ENCODE peak calls at places on chromosome 14, in ten cellular contexts. One of them, this sample, is unnamed.

GRCh38 chr14:24941719-24942118 is 108.2 kb downstream of the STXBP6 start:
- DNase-seq in NCI-H1417 treated with DMSO at 0.1 percent for 48 hours: peak; percentile 45
- DNase-seq in iris pigment epithelial cell: no peak
- DNase-seq in stromal cell of bone marrow: no peak
- DNase-seq in NCI-H460: no peak
- DNase-seq in lower leg skin: no peak
- DNase-seq in C1 segment of cervical spinal cord: no peak
- DNase-seq in IMR-90: no peak
- DNase-seq in AG20443: no peak
- DNase-seq in cardiac fibroblast: no peak
- DNase-seq in this sample: no peak

GRCh38 chr14:101622251-101623076 is 61.2 kb downstream of the DIO3 start:
- DNase-seq in cardiac fibroblast: no peak
- DNase-seq in stromal cell of bone marrow: no peak
- DNase-seq in NCI-H1417 treated with DMSO at 0.1 percent for 48 hours: no peak
- DNase-seq in IMR-90: no peak
- DNase-seq in lower leg skin: peak; percentile 68
- DNase-seq in C1 segment of cervical spinal cord: no peak
- DNase-seq in iris pigment epithelial cell: no peak
- DNase-seq in AG20443: peak; percentile 9
- DNase-seq in NCI-H460: no peak
- DNase-seq in this sample: no peak

GRCh38 chr14:85416771-85417170 is 113.2 kb upstream of the FLRT2 start:
- DNase-seq in lower leg skin: no peak
- DNase-seq in IMR-90: peak; percentile 77
- DNase-seq in iris pigment epithelial cell: peak; percentile 96
- DNase-seq in C1 segment of cervical spinal cord: no peak
- DNase-seq in stromal cell of bone marrow: no peak
- DNase-seq in NCI-H1417 treated with DMSO at 0.1 percent for 48 hours: no peak
- DNase-seq in AG20443: peak; percentile 41
- DNase-seq in cardiac fibroblast: peak; percentile 91
- DNase-seq in NCI-H460: peak; percentile 76
- DNase-seq in this sample: no peak

GRCh38 chr14:50822501-50823042 is 8.4 kb downstream of the NIN start:
- DNase-seq in stromal cell of bone marrow: no peak
- DNase-seq in iris pigment epithelial cell: no peak
- DNase-seq in AG20443: no peak
- DNase-seq in NCI-H460: no peak
- DNase-seq in NCI-H1417 treated with DMSO at 0.1 percent for 48 hours: no peak
- DNase-seq in IMR-90: no peak
- DNase-seq in lower leg skin: no peak
- DNase-seq in cardiac fibroblast: peak; percentile 19
- DNase-seq in C1 segment of cervical spinal cord: no peak
- DNase-seq in this sample: no peak

GRCh38 chr14:74512431-74512830 is 18.9 kb downstream of the ISCA2 start:
- DNase-seq in stromal cell of bone marrow: no peak
- DNase-seq in lower leg skin: no peak
- DNase-seq in NCI-H460: no peak
- DNase-seq in C1 segment of cervical spinal cord: no peak
- DNase-seq in IMR-90: no peak
- DNase-seq in cardiac fibroblast: no peak
- DNase-seq in NCI-H1417 treated with DMSO at 0.1 percent for 48 hours: no peak
- DNase-seq in AG20443: no peak
- DNase-seq in iris pigment epithelial cell: no peak
- DNase-seq in this sample: no peak

GRCh38 chr14:71062581-71063303 is 155.5 kb downstream of the PCNX1 start:
- DNase-seq in NCI-H1417 treated with DMSO at 0.1 percent for 48 hours: no peak
- DNase-seq in cardiac fibroblast: peak; percentile 63
- DNase-seq in lower leg skin: no peak
- DNase-seq in iris pigment epithelial cell: peak; percentile 73
- DNase-seq in C1 segment of cervical spinal cord: no peak
- DNase-seq in stromal cell of bone marrow: no peak
- DNase-seq in IMR-90: peak; percentile 45
- DNase-seq in NCI-H460: no peak
- DNase-seq in AG20443: no peak
- DNase-seq in this sample: no peak

GRCh38 chr14:23045419-23046357 is 3.7 kb downstream of the PSMB11 start:
- DNase-seq in IMR-90: no peak
- DNase-seq in stromal cell of bone marrow: no peak
- DNase-seq in C1 segment of cervical spinal cord: no peak
- DNase-seq in iris pigment epithelial cell: no peak
- DNase-seq in NCI-H460: no peak
- DNase-seq in AG20443: no peak
- DNase-seq in NCI-H1417 treated with DMSO at 0.1 percent for 48 hours: no peak
- DNase-seq in lower leg skin: no peak
- DNase-seq in cardiac fibroblast: no peak
- DNase-seq in this sample: no peak

GRCh38 chr14:77099425-77100167 is 1.5 kb downstream of the CIPC start:
- DNase-seq in cardiac fibroblast: peak; percentile 75
- DNase-seq in iris pigment epithelial cell: peak; percentile 81
- DNase-seq in NCI-H1417 treated with DMSO at 0.1 percent for 48 hours: no peak
- DNase-seq in lower leg skin: no peak
- DNase-seq in C1 segment of cervical spinal cord: no peak
- DNase-seq in stromal cell of bone marrow: peak; percentile 51
- DNase-seq in IMR-90: peak; percentile 78
- DNase-seq in AG20443: peak; percentile 50
- DNase-seq in NCI-H460: no peak
- DNase-seq in this sample: peak; percentile 82

GRCh38 chr14:97328743-97329142 is 531.6 kb downstream of the VRK1 start:
- DNase-seq in stromal cell of bone marrow: no peak
- DNase-seq in NCI-H1417 treated with DMSO at 0.1 percent for 48 hours: no peak
- DNase-seq in IMR-90: no peak
- DNase-seq in lower leg skin: no peak
- DNase-seq in NCI-H460: no peak
- DNase-seq in AG20443: no peak
- DNase-seq in iris pigment epithelial cell: no peak
- DNase-seq in cardiac fibroblast: no peak
- DNase-seq in C1 segment of cervical spinal cord: no peak
- DNase-seq in this sample: no peak